ENCODE peak calls at places on chromosomes 5 and 9, in four cellular contexts. A is Kasumi-1; W is psoas muscle; E is stimulated activated CD8-positive, alpha-beta memory T cell treated with anti-CD3 and anti-CD28 coated beads, Interleukin-15, amount 100 ng/mL, for 4 hours. Q is an unnamed sample.
A peak's percentile ranks its signal among the peaks of the same experiment; 100 is the strongest.

GRCh38 chr5:107564896-107565295 is 105.8 kb downstream of the EFNA5 start:
- DNase-seq in E (no peak), W (no peak), A (no peak), Q (no peak)

GRCh38 chr9:109094268-109094667 is 25.5 kb downstream of the TMEM245 start:
- DNase-seq in W (no peak), E (no peak), A (no peak), Q (no peak)

GRCh38 chr9:7212101-7212500 is 454.3 kb downstream of the KDM4C start:
- DNase-seq in E (no peak), A (no peak), W (no peak), Q (no peak)

GRCh38 chr5:143341807-143342570 is 61.5 kb downstream of the NR3C1 start:
- DNase-seq in E (no peak), W (no peak), A (no peak), Q (no peak)

GRCh38 chr9:93557366-93558137 is 18.8 kb upstream of the PHF2 start:
- DNase-seq in W (no peak), A (no peak), E (no peak), Q (no peak)

GRCh38 chr9:113636165-113636564 is 172.6 kb downstream of the RGS3 start:
- DNase-seq in W (no peak), E (no peak), A (no peak), Q (no peak)

GRCh38 chr5:17228833-17229291 is 11.4 kb downstream of the BASP1 start:
- DNase-seq in W (no peak), A (no peak), E (no peak), Q (no peak)

GRCh38 chr9:105064248-105065118 is 136.5 kb upstream of the ABCA1 start:
- DNase-seq in A (peak; percentile 13), E (no peak), W (peak; percentile 91), Q (peak; percentile 50)

GRCh38 chr5:89377752-89378455 is 494.9 kb upstream of the MEF2C start:
- DNase-seq in A (no peak), E (no peak), W (no peak), Q (no peak)

GRCh38 chr5:106019271-106019670 is 1651.5 kb downstream of the EFNA5 start:
- DNase-seq in E (no peak), A (no peak), W (no peak), Q (no peak)

GRCh38 chr9:86600291-86600690 is 246.1 kb upstream of the TUT7 start:
- DNase-seq in A (no peak), E (no peak), W (no peak), Q (no peak)

GRCh38 chr5:102241809-102242421 is 54.2 kb downstream of the SLCO4C1 start:
- DNase-seq in A (no peak), E (no peak), W (no peak), Q (no peak)